ENCODE peak calls at places on chromosomes 16 and 17, in eight cellular contexts. T is A549, G is HCT116, I is HepG2, S is H1, M is GM12878, U is K562, B is endothelial cell of umbilical vein. W is an unnamed sample.

GRCh38 chr17:35705230-35705629 is 26.2 kb upstream of the RASL10B start:
- DNase-seq in S (no peak), T (no peak), U (no peak), M (no peak), B (no peak), G (no peak), I (no peak), W (no peak)

GRCh38 chr16:53673189-53673588 is 30.5 kb downstream of the RPGRIP1L start:
- DNase-seq in B (no peak), U (no peak), T (no peak), S (no peak), I (no peak), M (no peak), G (no peak), W (no peak)

GRCh38 chr16:28140788-28141618 is 70.8 kb downstream of the XPO6 start:
- DNase-seq in T (no peak), G (no peak), I (peak; percentile 10), B (no peak), U (no peak), S (no peak), M (peak; percentile 90), W (peak; percentile 71)

GRCh38 chr17:56985371-56986162 is 7.6 kb downstream of the SCPEP1 start:
- DNase-seq in T (no peak), I (no peak), M (no peak), G (no peak), U (peak; percentile 82), B (no peak), S (no peak), W (peak; percentile 96)

GRCh38 chr16:84226026-84226425 is 13.8 kb downstream of the KCNG4 start:
- DNase-seq in M (no peak), G (no peak), T (no peak), U (no peak), B (no peak), I (no peak), S (no peak), W (no peak)

GRCh38 chr17:77325826-77326581 is 185.2 kb downstream of the SEC14L1 start:
- DNase-seq in T (no peak), I (no peak), B (no peak), G (no peak), M (no peak), U (no peak), S (no peak), W (no peak)

GRCh38 chr16:53147500-53148065 is 92.8 kb downstream of the CHD9 start:
- DNase-seq in G (no peak), U (no peak), I (no peak), B (peak; percentile 59), M (no peak), T (no peak), S (no peak), W (no peak)

GRCh38 chr17:73850426-73850825 is 206.2 kb upstream of the SDK2 start:
- DNase-seq in S (no peak), I (no peak), B (no peak), T (no peak), U (no peak), G (no peak), M (no peak), W (no peak)

GRCh38 chr17:10352866-10353265 is 19.9 kb downstream of the MYH13 start:
- DNase-seq in S (no peak), I (no peak), M (no peak), T (no peak), B (no peak), G (no peak), U (no peak), W (no peak)

GRCh38 chr17:59002848-59003247 is 103.8 kb downstream of the TRIM37 start:
- DNase-seq in B (no peak), U (no peak), S (no peak), I (no peak), M (no peak), T (no peak), G (no peak), W (peak; percentile 46)

GRCh38 chr16:88428156-88428555 is 24.9 kb upstream of the ZFPM1 start:
- DNase-seq in T (no peak), M (no peak), U (no peak), G (no peak), S (no peak), I (no peak), B (no peak), W (no peak)

GRCh38 chr17:68398731-68399637 is 58.3 kb downstream of the WIPI1 start:
- DNase-seq in G (peak; percentile 72), T (peak; percentile 96), U (peak; percentile 76), M (no peak), I (peak; percentile 91), S (peak; percentile 79), B (peak; percentile 76), W (peak; percentile 85)

GRCh38 chr16:57795431-57795878 is 6.8 kb downstream of the KIFC3 start:
- DNase-seq in I (peak; percentile 73), T (peak; percentile 79), U (no peak), B (peak; percentile 31), S (peak; percentile 72), M (no peak), G (peak; percentile 53), W (peak; percentile 81)

GRCh38 chr17:32523827-32524552 is 37.2 kb downstream of the CDK5R1 start:
- DNase-seq in T (no peak), S (no peak), G (no peak), I (no peak), B (no peak), M (peak; percentile 97), U (no peak), W (no peak)

GRCh38 chr16:75996491-75996890 is 270.2 kb upstream of the CPHXL start:
- DNase-seq in T (no peak), S (no peak), G (no peak), M (no peak), U (no peak), I (no peak), B (no peak), W (no peak)

GRCh38 chr17:9324864-9325263 is 250.8 kb downstream of the STX8 start:
- DNase-seq in S (no peak), I (peak; percentile 55), B (no peak), M (no peak), G (no peak), U (no peak), T (no peak), W (no peak)

GRCh38 chr17:17315142-17315821 is 12.1 kb downstream of the NT5M start:
- DNase-seq in I (no peak), G (no peak), M (no peak), T (no peak), S (no peak), U (no peak), B (no peak), W (no peak)

GRCh38 chr16:86201746-86202145 is 302.8 kb downstream of the IRF8 start:
- DNase-seq in B (no peak), I (no peak), G (no peak), U (no peak), S (no peak), T (no peak), M (no peak), W (no peak)

GRCh38 chr17:49980703-49981197 is 11.8 kb downstream of the DLX4 start:
- DNase-seq in I (no peak), S (peak; percentile 72), M (no peak), U (no peak), T (no peak), B (no peak), G (no peak), W (no peak)

GRCh38 chr17:30827082-30827481 is 2.6 kb upstream of the CRLF3 start:
- DNase-seq in B (no peak), M (no peak), S (no peak), G (no peak), U (no peak), T (no peak), I (peak; percentile 39), W (no peak)
- TF ChIP-seq POLR2A in B (no peak), M (no peak), S (no peak), G (no peak), U (no peak), T (no peak), I (no peak), W (no peak)

GRCh38 chr16:27084296-27085065 is 17.8 kb downstream of the C16orf82 start:
- DNase-seq in I (no peak), M (no peak), S (no peak), G (no peak), B (no peak), T (no peak), U (no peak), W (no peak)

GRCh38 chr16:27085182-27085581 is 18.5 kb downstream of the C16orf82 start:
- DNase-seq in G (no peak), S (no peak), T (no peak), U (no peak), I (no peak), M (no peak), B (no peak), W (no peak)

GRCh38 chr16:27088216-27088615 is 21.5 kb downstream of the C16orf82 start:
- DNase-seq in M (no peak), S (no peak), G (no peak), T (no peak), B (no peak), I (no peak), U (no peak), W (no peak)

GRCh38 chr16:27080870-27081269 is 14.1 kb downstream of the C16orf82 start:
- DNase-seq in B (no peak), S (no peak), I (peak; percentile 43), M (no peak), T (peak; percentile 35), U (peak; percentile 43), G (peak; percentile 29), W (no peak)

GRCh38 chr16:27083861-27084261 is 17.1 kb downstream of the C16orf82 start:
- DNase-seq in M (no peak), I (no peak), T (no peak), G (no peak), U (peak; percentile 77), B (no peak), S (peak; percentile 69), W (no peak)
- TF ChIP-seq MAX in M (no peak), I (no peak), T (no peak), G (no peak), U (no peak), B (no peak), S (peak; percentile 34), W (no peak)

GRCh38 chr16:13067648-13068047 is 166.2 kb downstream of the SHISA9 start:
- DNase-seq in G (no peak), U (no peak), S (no peak), T (no peak), B (no peak), I (no peak), M (no peak), W (no peak)
- TF ChIP-seq POLR2A in G (no peak), U (no peak), S (no peak), T (no peak), B (no peak), I (no peak), M (no peak), W (no peak)

GRCh38 chr17:78675316-78675616 is 98.1 kb upstream of the DNAH17 start:
- DNase-seq in U (no peak), T (no peak), B (no peak), I (no peak), G (no peak), S (no peak), M (no peak), W (no peak)

GRCh38 chr17:78677303-78678219 is 100.4 kb upstream of the DNAH17 start:
- DNase-seq in B (no peak), S (no peak), M (no peak), U (no peak), T (peak; percentile 44), G (no peak), I (peak; percentile 61), W (peak; percentile 14)

GRCh38 chr17:78675836-78676235 is 98.6 kb upstream of the DNAH17 start:
- DNase-seq in M (no peak), B (no peak), T (no peak), U (no peak), G (no peak), S (no peak), I (no peak), W (no peak)

GRCh38 chr17:78678220-78678554 is 101.0 kb upstream of the DNAH17 start:
- DNase-seq in T (no peak), G (no peak), M (no peak), S (no peak), I (no peak), B (no peak), U (no peak), W (no peak)

GRCh38 chr17:78676415-78677302 is 99.5 kb upstream of the DNAH17 start:
- DNase-seq in U (no peak), B (no peak), T (no peak), I (no peak), M (no peak), S (no peak), G (no peak), W (no peak)
- TF ChIP-seq MAX in U (no peak), B (no peak), T (no peak), I (no peak), M (no peak), S (no peak), G (no peak), W (no peak)